ENCODE peak calls at places on chromosomes 16 and 17, in five cellular contexts. T is suprapubic skin, U is esophagus squamous epithelium, S is fibroblast of lung, X is AG10803. M is an unnamed sample.

GRCh38 chr17:35094902-35095301 is 24.8 kb downstream of the RAD51D start:
- DNase-seq in X (peak), U (no peak), S (peak), T (no peak), M (peak)

GRCh38 chr17:17924857-17925250 is 47.3 kb downstream of the TOM1L2 start:
- DNase-seq in S (no peak), T (no peak), X (no peak), U (no peak), M (no peak)

GRCh38 chr17:47935961-47936360 is 5.4 kb upstream of the PNPO start:
- DNase-seq in S (peak), T (no peak), U (no peak), X (peak), M (peak)

GRCh38 chr17:42286411-42287295 is 1.6 kb upstream of the STAT5A start:
- DNase-seq in S (no peak), X (no peak), T (peak), U (no peak), M (no peak)

GRCh38 chr16:69711115-69711740 is 15.1 kb downstream of the NQO1 start:
- DNase-seq in S (no peak), X (no peak), U (no peak), T (peak), M (peak)

GRCh38 chr16:70737377-70738082 is 51.7 kb upstream of the MTSS2 start:
- DNase-seq in X (peak), U (no peak), S (peak), T (peak), M (peak)

GRCh38 chr16:79348521-79349306 is 251.8 kb downstream of the MAF start:
- DNase-seq in S (no peak), T (no peak), X (no peak), U (no peak), M (no peak)

GRCh38 chr17:18109935-18110334 is 1.4 kb downstream of the MYO15A start:
- DNase-seq in X (no peak), S (no peak), U (no peak), T (no peak), M (no peak)

GRCh38 chr16:14358697-14359305 is 271.3 kb downstream of the PARN start:
- DNase-seq in T (no peak), U (no peak), S (no peak), X (no peak), M (no peak)

GRCh38 chr17:17032131-17032692 is 10.0 kb upstream of the MPRIP start:
- DNase-seq in U (no peak), T (no peak), X (peak), S (peak), M (peak)

GRCh38 chr17:83161298-83162034 is 82.1 kb downstream of the METRNL start:
- DNase-seq in X (peak), T (no peak), U (no peak), S (peak), M (no peak)

GRCh38 chr16:27463741-27464662 is 62.0 kb downstream of the IL21R start:
- DNase-seq in S (no peak), T (no peak), X (no peak), U (no peak), M (no peak)

GRCh38 chr17:51165680-51166197 is 472 bp upstream of the NME2 start:
- DNase-seq in X (peak), T (no peak), S (no peak), U (no peak), M (no peak)

GRCh38 chr17:73311428-73311780 is 397 bp downstream of the CDC42EP4 start:
- DNase-seq in T (no peak), U (no peak), X (no peak), S (no peak), M (no peak)

GRCh38 chr16:81715358-81716196 is 63.5 kb upstream of the PLCG2 start:
- DNase-seq in U (no peak), X (no peak), T (no peak), S (no peak), M (no peak)

GRCh38 chr16:2751577-2752034 is 832 bp upstream of the SRRM2 start:
- DNase-seq in X (no peak), S (no peak), T (no peak), U (no peak), M (peak)

GRCh38 chr16:85894266-85894665 is 4.7 kb upstream of the IRF8 start:
- DNase-seq in X (no peak), T (no peak), U (no peak), S (no peak), M (no peak)

GRCh38 chr17:75124041-75124818 is 7.3 kb downstream of the NT5C start:
- DNase-seq in X (no peak), U (peak), S (peak), T (no peak), M (peak)

GRCh38 chr17:51423421-51424160 is 163.2 kb downstream of the UTP18 start:
- DNase-seq in S (no peak), T (no peak), X (no peak), U (no peak), M (no peak)

GRCh38 chr17:71995570-71995969 is 125.2 kb upstream of the SOX9 start:
- DNase-seq in U (no peak), T (no peak), S (no peak), X (no peak), M (no peak)

GRCh38 chr17:21252289-21252874 is 828 bp downstream of the NATD1 start:
- DNase-seq in U (no peak), S (no peak), X (no peak), T (no peak), M (no peak)

GRCh38 chr17:19905514-19905913 is 37.8 kb upstream of the ULK2 start:
- DNase-seq in U (no peak), X (no peak), T (no peak), S (no peak), M (no peak)

GRCh38 chr16:79218358-79218757 is 382.2 kb downstream of the MAF start:
- DNase-seq in T (no peak), U (no peak), S (no peak), X (no peak), M (no peak)

GRCh38 chr16:29811170-29811895 is 660 bp upstream of the PRRT2 start:
- DNase-seq in S (peak), T (peak), X (peak), U (no peak), M (peak)

GRCh38 chr16:47888142-47888541 is 267.7 kb downstream of the ABCC12 start:
- DNase-seq in T (no peak), X (peak), U (no peak), S (peak), M (peak)

GRCh38 chr17:76138234-76138895 is 2.7 kb downstream of the FOXJ1 start:
- DNase-seq in S (no peak), T (no peak), X (no peak), U (no peak), M (no peak)

GRCh38 chr16:23424292-23424958 is 28.6 kb downstream of the COG7 start:
- DNase-seq in T (no peak), S (peak), U (no peak), X (no peak), M (no peak)

GRCh38 chr17:40938981-40939380 is 1.5 kb upstream of the KRT23 start:
- DNase-seq in U (no peak), T (no peak), S (no peak), X (peak), M (no peak)

GRCh38 chr17:45135978-45136791 is 698 bp downstream of the ACBD4 start:
- DNase-seq in X (no peak), T (peak), U (no peak), S (no peak), M (no peak)

DNA sequence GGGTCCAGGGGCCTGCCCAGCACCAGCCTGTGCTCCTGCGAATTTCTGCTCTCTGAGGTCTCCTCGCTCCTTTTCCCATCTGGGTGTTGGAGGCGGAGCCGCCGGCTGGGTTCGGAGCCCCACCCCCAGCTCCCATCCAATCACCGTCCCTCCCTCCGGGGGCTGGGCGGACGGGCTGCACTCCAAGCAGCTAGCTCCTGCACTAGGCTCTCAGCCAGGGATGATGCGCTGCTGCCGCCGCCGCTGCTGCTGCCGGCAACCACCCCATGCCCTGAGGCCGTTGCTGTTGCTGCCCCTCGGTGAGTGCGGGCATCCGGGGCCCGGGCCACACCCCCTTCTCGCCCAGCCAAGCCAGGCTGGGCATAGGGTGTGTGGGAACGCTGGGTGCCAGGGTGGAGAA is at the start of gene NRN1L:
- DNase-seq in U (no peak), S (peak), T (peak), X (peak), M (peak)
- H3K4me3 ChIP-seq in U (peak), S (no peak), T (peak), X (no peak), M (no peak)

GRCh38 chr17:7405882-7406825 is 1.5 kb upstream of the NLGN2 start:
- DNase-seq in X (no peak), S (no peak), U (no peak), T (no peak), M (no peak)

GRCh38 chr17:7403902-7404736 is at the start of gene TMEM256:
- DNase-seq in X (peak), T (peak), S (peak), U (peak), M (peak)

GRCh38 chr17:7403043-7403901 is 625 bp downstream of the TMEM256 start:
- DNase-seq in U (no peak), S (no peak), T (peak), X (no peak), M (no peak)

GRCh38 chr17:7405413-7405881 is 1.6 kb upstream of the TMEM256 start:
- DNase-seq in T (no peak), X (no peak), S (no peak), U (no peak), M (no peak)

DNA sequence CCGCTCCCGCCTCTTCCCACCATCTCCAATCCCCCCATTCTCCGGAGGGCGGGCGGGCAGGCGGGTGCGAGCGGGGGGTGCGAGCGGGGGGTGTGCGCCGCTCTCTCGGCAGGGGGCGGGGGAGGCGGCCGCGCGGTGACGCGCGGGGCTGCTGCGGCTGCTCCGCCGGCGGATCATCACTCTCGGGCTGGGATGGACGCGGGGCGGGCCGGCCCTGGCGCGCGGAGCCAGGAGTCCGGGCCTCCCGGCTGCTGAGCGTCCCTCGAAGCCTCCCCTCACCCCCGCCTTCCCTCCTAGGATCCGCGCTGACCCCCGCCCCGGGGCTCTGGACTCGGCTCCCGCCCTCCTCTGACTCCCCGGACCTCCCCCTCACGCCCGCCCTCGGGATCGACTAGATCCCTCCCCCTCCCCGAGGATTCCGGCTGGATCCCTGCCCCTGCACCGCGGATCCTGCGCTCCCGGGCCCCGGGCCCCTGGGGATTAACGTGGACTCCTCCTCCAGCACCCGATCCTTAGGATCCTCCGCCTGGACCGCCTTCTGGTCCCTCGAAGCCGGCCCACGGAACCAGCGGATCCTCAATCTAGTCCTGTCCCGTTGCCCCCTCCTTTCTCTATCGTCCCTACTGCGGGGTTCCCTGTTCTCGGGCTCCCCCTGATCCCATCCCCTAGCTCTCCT is 978 bp upstream of the TMEM256 start:
- DNase-seq in U (no peak), S (no peak), X (no peak), T (peak), M (peak)
- TF ChIP-seq CTCF in U (no peak), S (no peak), X (no peak), T (no peak), M (no peak)

GRCh38 chr17:28572294-28573099 is 1.2 kb upstream of the PIGS start:
- DNase-seq in S (no peak), U (no peak), T (no peak), X (no peak), M (no peak)
- H3K4me3 ChIP-seq in S (no peak), U (peak), T (peak), X (peak), M (no peak)

GRCh38 chr17:28912938-28913333 is 10.1 kb upstream of the DHRS13 start:
- DNase-seq in X (no peak), T (no peak), S (no peak), U (no peak), M (no peak)

GRCh38 chr17:28910534-28910933 is 7.7 kb upstream of the DHRS13 start:
- DNase-seq in U (no peak), S (no peak), T (no peak), X (no peak), M (no peak)

GRCh38 chr17:28911411-28912045 is 8.6 kb upstream of the DHRS13 start:
- DNase-seq in T (no peak), X (no peak), U (no peak), S (no peak), M (no peak)

GRCh38 chr17:28908640-28909098 is 5.8 kb upstream of the DHRS13 start:
- DNase-seq in U (no peak), X (peak), T (no peak), S (peak), M (peak)

DNA sequence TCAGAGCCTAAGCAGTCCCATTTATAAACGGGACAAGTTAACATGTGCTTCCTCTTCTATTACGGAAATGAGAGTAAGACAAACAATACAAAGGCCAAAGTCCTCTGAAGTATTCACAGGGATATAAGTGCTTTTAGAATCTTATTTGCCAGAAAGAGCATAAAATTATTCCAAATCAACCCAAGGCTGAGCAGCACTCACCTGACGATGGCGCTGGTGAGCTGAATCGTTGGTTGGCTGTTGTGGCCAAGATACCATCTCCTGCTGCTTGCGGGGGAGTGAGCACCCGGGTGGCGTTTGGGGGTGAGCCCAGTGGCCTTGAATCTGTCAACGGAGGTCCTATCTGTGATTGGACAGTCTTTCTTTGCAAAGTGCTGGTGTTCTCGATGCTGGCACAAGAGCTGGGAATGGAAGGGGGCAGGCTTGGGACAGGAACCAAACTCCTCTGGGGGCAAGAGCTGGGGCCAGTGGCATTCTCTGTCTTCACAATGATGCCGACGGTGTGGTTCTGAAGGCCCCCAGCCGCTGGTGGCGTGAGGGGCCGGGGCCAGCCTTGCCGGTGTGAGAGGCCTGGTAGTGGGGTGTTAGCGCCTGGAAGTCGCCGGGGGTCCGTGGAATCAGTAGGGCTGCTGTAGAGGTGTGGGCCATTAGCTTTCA is 9.5 kb upstream of the DHRS13 start:
- DNase-seq in T (no peak), S (no peak), U (no peak), X (no peak), M (no peak)
- TF ChIP-seq CTCF in T (no peak), S (no peak), U (peak), X (peak), M (peak)

DNA sequence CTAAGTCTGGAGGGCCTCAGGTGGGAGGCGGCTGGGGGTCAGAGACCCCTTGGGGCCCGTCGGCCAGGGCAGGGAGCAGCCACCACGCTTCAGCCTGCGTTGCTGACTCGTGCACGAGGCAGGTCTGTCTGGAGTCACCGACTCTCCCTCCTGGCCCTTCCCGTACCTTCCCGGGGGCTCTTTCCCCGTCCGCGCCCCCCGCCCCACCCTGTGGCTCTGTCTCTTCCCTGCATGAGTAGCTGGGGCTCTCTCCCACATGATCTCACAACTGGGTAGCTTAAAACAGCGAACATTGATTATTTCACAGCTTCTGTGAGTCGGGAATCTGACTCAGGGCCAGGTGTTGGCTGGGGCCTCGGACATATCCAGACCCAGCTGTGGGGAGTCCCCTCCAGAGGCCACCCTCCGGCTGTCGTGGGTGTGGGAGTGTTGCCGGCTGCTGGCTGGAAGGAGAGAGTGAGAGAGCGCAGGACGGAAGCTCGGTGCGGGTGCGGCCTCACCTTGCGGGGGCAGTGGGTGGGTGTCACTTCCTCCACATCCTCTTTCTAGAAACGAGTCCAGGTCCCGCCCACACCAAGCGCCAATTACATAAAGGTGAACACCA is 17.3 kb downstream of the BAHCC1 start:
- DNase-seq in T (no peak), X (no peak), U (no peak), S (no peak), M (peak)
- H3K4me3 ChIP-seq in T (no peak), X (no peak), U (no peak), S (no peak), M (no peak)

GRCh38 chr17:6775871-6776405 is at the start of gene FBXO39:
- DNase-seq in S (no peak), X (no peak), T (no peak), U (no peak), M (peak)

GRCh38 chr17:6782244-6782643 is 6.2 kb downstream of the FBXO39 start:
- DNase-seq in U (no peak), X (no peak), T (no peak), S (no peak), M (no peak)

GRCh38 chr17:6780001-6780400 is 4.0 kb downstream of the FBXO39 start:
- DNase-seq in X (no peak), T (no peak), U (no peak), S (no peak), M (no peak)

GRCh38 chr17:6780886-6781285 is 4.9 kb downstream of the FBXO39 start:
- DNase-seq in U (no peak), X (no peak), T (no peak), S (no peak), M (peak)

DNA sequence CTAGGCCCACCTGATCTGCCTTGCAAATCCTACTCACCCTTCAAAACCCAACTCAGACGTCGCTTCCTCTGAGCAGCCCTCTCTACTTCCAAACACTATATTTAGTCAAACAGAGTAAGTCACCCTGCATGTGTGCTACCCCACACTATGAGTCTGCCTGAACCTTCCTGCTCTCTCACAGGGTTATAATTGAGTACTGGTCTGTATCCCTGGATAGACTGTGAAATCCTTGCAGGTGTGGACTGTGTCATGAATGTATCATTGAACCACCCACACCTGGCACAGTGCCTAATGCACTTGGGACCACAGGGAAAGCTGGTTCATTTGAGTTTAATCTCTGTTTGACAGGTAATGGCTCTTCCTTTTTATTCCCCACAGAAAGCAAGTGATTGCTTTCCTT is 3.4 kb downstream of the FBXO39 start:
- DNase-seq in T (no peak), S (no peak), X (no peak), U (no peak), M (no peak)
- TF ChIP-seq CTCF in T (no peak), S (no peak), X (no peak), U (no peak), M (no peak)

GRCh38 chr17:31859487-31860008 is 504 bp upstream of the COPRS start:
- DNase-seq in T (no peak), X (no peak), S (no peak), U (no peak), M (no peak)
- H3K4me3 ChIP-seq in T (peak), X (peak), S (peak), U (peak), M (peak)

GRCh38 chr17:55770220-55770870 is 19.5 kb downstream of the PCTP start:
- DNase-seq in S (peak), X (peak), U (no peak), T (no peak), M (peak)

GRCh38 chr17:55773671-55774070 is 22.8 kb downstream of the PCTP start:
- DNase-seq in S (no peak), T (no peak), X (no peak), U (no peak), M (no peak)

GRCh38 chr17:55769625-55770000 is 18.8 kb downstream of the PCTP start:
- DNase-seq in T (no peak), X (peak), U (no peak), S (peak), M (peak)

GRCh38 chr17:55774834-55775233 is 24.0 kb downstream of the PCTP start:
- DNase-seq in S (no peak), T (no peak), U (no peak), X (no peak), M (no peak)

GRCh38 chr17:55772086-55772485 is 21.2 kb downstream of the PCTP start:
- DNase-seq in X (no peak), T (no peak), U (no peak), S (no peak), M (no peak)
- TF ChIP-seq CTCF in X (no peak), T (no peak), U (peak), S (no peak), M (no peak)

GRCh38 chr17:27793168-27793905 is 7.0 kb downstream of the NOS2 start:
- DNase-seq in X (no peak), T (no peak), S (no peak), U (no peak), M (no peak)
- H3K4me3 ChIP-seq in X (no peak), T (peak), S (no peak), U (peak), M (peak)

GRCh38 chr16:24800586-24800985 is 45.2 kb upstream of the SLC5A11 start:
- DNase-seq in U (no peak), S (peak), X (peak), T (no peak), M (peak)
- TF ChIP-seq CTCF in U (peak), S (peak), X (peak), T (no peak), M (peak)

M was measured in fibroblast of pulmonary artery.